ENCODE peak calls at places on chromosomes 5 and 9, in five cellular contexts. One of them, this sample, is unnamed.

GRCh38 chr9:134650431-134651190 is 9.0 kb downstream of the COL5A1 start:
- DNase-seq in hippocampal formation: no peak
- DNase-seq in stimulated activated naive B cell treated with anti-CD40 and anti-IgM and Interleukin-4, amounts not matched to agents 10 μg/mL and 1 μg/mL and 100 μg/mL, for 72 hours: no peak
- DNase-seq in ureter: no peak
- DNase-seq in HEK293T: no peak
- DNase-seq in this sample: no peak

GRCh38 chr9:136947955-136948510 is 3.0 kb downstream of the C8G start:
- DNase-seq in hippocampal formation: peak; percentile 66
- DNase-seq in stimulated activated naive B cell treated with anti-CD40 and anti-IgM and Interleukin-4, amounts not matched to agents 10 μg/mL and 1 μg/mL and 100 μg/mL, for 72 hours: no peak
- DNase-seq in ureter: no peak
- DNase-seq in HEK293T: no peak
- DNase-seq in this sample: no peak

GRCh38 chr5:119355636-119356383 is at the start of gene TNFAIP8:
- DNase-seq in hippocampal formation: peak; percentile 46
- DNase-seq in stimulated activated naive B cell treated with anti-CD40 and anti-IgM and Interleukin-4, amounts not matched to agents 10 μg/mL and 1 μg/mL and 100 μg/mL, for 72 hours: peak; percentile 83
- DNase-seq in ureter: peak; percentile 77
- DNase-seq in HEK293T: peak; percentile 68
- DNase-seq in this sample: no peak

GRCh38 chr5:179437341-179438001 is 92.2 kb upstream of the ADAMTS2 start:
- DNase-seq in hippocampal formation: no peak
- DNase-seq in stimulated activated naive B cell treated with anti-CD40 and anti-IgM and Interleukin-4, amounts not matched to agents 10 μg/mL and 1 μg/mL and 100 μg/mL, for 72 hours: no peak
- DNase-seq in ureter: no peak
- DNase-seq in HEK293T: no peak
- DNase-seq in this sample: no peak

GRCh38 chr5:60479542-60479941 is 220.4 kb downstream of the DEPDC1B start:
- DNase-seq in hippocampal formation: no peak
- DNase-seq in stimulated activated naive B cell treated with anti-CD40 and anti-IgM and Interleukin-4, amounts not matched to agents 10 μg/mL and 1 μg/mL and 100 μg/mL, for 72 hours: no peak
- DNase-seq in ureter: no peak
- DNase-seq in HEK293T: no peak
- DNase-seq in this sample: no peak

GRCh38 chr9:120291050-120291449 is 288.9 kb downstream of the CDK5RAP2 start:
- DNase-seq in hippocampal formation: no peak
- DNase-seq in stimulated activated naive B cell treated with anti-CD40 and anti-IgM and Interleukin-4, amounts not matched to agents 10 μg/mL and 1 μg/mL and 100 μg/mL, for 72 hours: no peak
- DNase-seq in ureter: no peak
- DNase-seq in HEK293T: no peak
- DNase-seq in this sample: no peak

GRCh38 chr5:73158313-73158712 is 14.7 kb upstream of the TMEM174 start:
- DNase-seq in hippocampal formation: no peak
- DNase-seq in stimulated activated naive B cell treated with anti-CD40 and anti-IgM and Interleukin-4, amounts not matched to agents 10 μg/mL and 1 μg/mL and 100 μg/mL, for 72 hours: no peak
- DNase-seq in ureter: no peak
- DNase-seq in HEK293T: no peak
- DNase-seq in this sample: no peak

GRCh38 chr5:22928821-22929482 is 75.8 kb upstream of the CDH12 start:
- DNase-seq in hippocampal formation: no peak
- DNase-seq in stimulated activated naive B cell treated with anti-CD40 and anti-IgM and Interleukin-4, amounts not matched to agents 10 μg/mL and 1 μg/mL and 100 μg/mL, for 72 hours: no peak
- DNase-seq in ureter: no peak
- DNase-seq in HEK293T: peak; percentile 9
- DNase-seq in this sample: no peak

This sample was measured in GM12864.